ENCODE peak calls at places on chromosomes 5 and 9, in eight cellular contexts. N, F, C, B, L, V, K and T are unnamed samples. For H3K9me3, the result is how much of the 10 kb centered on the place peaks cover.

GRCh38 chr9:116816484-116816883 is 129.4 kb downstream of the TRIM32 start:
- DNase-seq in C (peak), V (no peak), F (no peak), L (no peak), N (no peak), B (no peak), K (no peak), T (no peak)

GRCh38 chr5:113276493-113276892 is 158.3 kb downstream of the TSSK1B start:
- DNase-seq in C (no peak), L (no peak), F (no peak), N (no peak), V (no peak), K (no peak), B (no peak), T (no peak)

GRCh38 chr5:1765880-1766235 is 33.8 kb downstream of the MRPL36 start:
- DNase-seq in K (no peak), L (no peak), C (no peak), F (no peak), B (no peak), N (no peak), V (no peak), T (no peak)

GRCh38 chr9:32344551-32345182 is 39.8 kb upstream of the ACO1 start:
- DNase-seq in N (no peak), B (no peak), C (peak), L (no peak), F (peak), K (no peak), V (no peak), T (no peak)

GRCh38 chr5:963673-964531 is 44.7 kb upstream of the NKD2 start:
- DNase-seq in L (no peak), F (peak), C (no peak), V (peak), K (peak), N (no peak), B (no peak), T (no peak)

GRCh38 chr5:115050860-115051259 is 118.8 kb downstream of the TRIM36 start:
- DNase-seq in F (no peak), K (no peak), L (peak), V (no peak), N (no peak), B (no peak), C (no peak), T (no peak)

GRCh38 chr5:73028991-73029540 is 73.2 kb downstream of the FCHO2 start:
- DNase-seq in L (no peak), F (no peak), B (no peak), K (no peak), C (no peak), V (no peak), N (no peak), T (no peak)

GRCh38 chr9:124016152-124017063 is 4.8 kb downstream of the LHX2 start:
- DNase-seq in K (no peak), B (no peak), F (no peak), V (no peak), N (no peak), L (no peak), C (no peak), T (no peak)

GRCh38 chr9:112328545-112328944 is 4.9 kb downstream of the PTBP3 start:
- DNase-seq in B (no peak), F (no peak), K (no peak), N (no peak), C (no peak), V (no peak), L (no peak), T (no peak)

GRCh38 chr5:90558344-90559192 is at the start of gene ADGRV1:
- DNase-seq in K (no peak), B (peak), L (peak), F (no peak), C (peak), N (peak), V (no peak), T (peak)

GRCh38 chr9:93652604-93653592 is 76.5 kb downstream of the PHF2 start:
- DNase-seq in C (no peak), N (no peak), V (no peak), L (peak), K (no peak), F (no peak), B (no peak), T (no peak)

GRCh38 chr5:91137647-91138046 is 245.5 kb downstream of the ARRDC3 start:
- DNase-seq in V (no peak), F (no peak), N (no peak), C (peak), B (no peak), L (no peak), K (no peak), T (no peak)

GRCh38 chr5:111782171-111782570 is 25.2 kb upstream of the NREP start:
- DNase-seq in V (no peak), C (peak), N (no peak), K (no peak), F (no peak), B (no peak), L (no peak), T (no peak)

GRCh38 chr5:33166971-33167370 is 273.8 kb upstream of the TARS1 start:
- DNase-seq in V (no peak), F (no peak), K (no peak), N (no peak), L (no peak), C (no peak), B (no peak), T (no peak)

GRCh38 chr5:56848206-56848605 is 32.9 kb downstream of the MAP3K1 start:
- DNase-seq in V (no peak), L (no peak), B (no peak), N (no peak), K (no peak), C (no peak), F (no peak), T (no peak)

GRCh38 chr5:92332039-92332438 is 948.9 kb upstream of the ARRDC3 start:
- DNase-seq in L (no peak), V (no peak), K (no peak), B (no peak), F (no peak), C (peak), N (peak), T (no peak)

GRCh38 chr9:94610181-94610591 is 16.6 kb upstream of the FBP2 start:
- DNase-seq in L (no peak), K (no peak), F (no peak), B (no peak), C (no peak), N (no peak), V (no peak), T (no peak)

GRCh38 chr5:2888520-2889060 is 137.1 kb upstream of the IRX2 start:
- DNase-seq in C (no peak), N (no peak), L (no peak), B (no peak), F (no peak), V (no peak), K (no peak), T (no peak)

GRCh38 chr5:103298557-103298956 is 40.0 kb downstream of the MACIR start:
- DNase-seq in K (no peak), F (no peak), B (no peak), L (no peak), C (no peak), N (no peak), V (no peak), T (no peak)

GRCh38 chr9:134287591-134288518 is 38.4 kb upstream of the RXRA start:
- DNase-seq in C (no peak), K (no peak), B (no peak), V (no peak), L (no peak), F (no peak), N (no peak), T (no peak)

GRCh38 chr5:62310426-62311105 is 4.6 kb downstream of the KIF2A start:
- DNase-seq in K (no peak), V (no peak), N (no peak), L (no peak), C (no peak), B (no peak), F (no peak), T (no peak)

GRCh38 chr9:133463234-133463863 is 3.6 kb downstream of the CACFD1 start:
- DNase-seq in K (no peak), L (no peak), N (peak), C (no peak), B (no peak), V (no peak), F (no peak), T (no peak)

GRCh38 chr5:123046222-123046621 is 9.7 kb upstream of the PPIC start:
- DNase-seq in N (no peak), V (no peak), K (no peak), L (no peak), C (no peak), F (no peak), B (no peak), T (no peak)

GRCh38 chr5:72857396-72857795 is 40.9 kb downstream of the TNPO1 start:
- DNase-seq in N (no peak), F (no peak), L (no peak), B (no peak), V (no peak), K (no peak), C (no peak), T (no peak)

GRCh38 chr5:130580264-130580663 is 584.8 kb downstream of the HINT1 start:
- DNase-seq in N (no peak), V (no peak), K (no peak), C (no peak), L (no peak), F (no peak), B (no peak), T (no peak)

GRCh38 chr9:89145086-89145485 is 33.5 kb downstream of the SHC3 start:
- DNase-seq in K (no peak), C (no peak), F (no peak), V (no peak), L (no peak), B (no peak), N (no peak), T (no peak)

GRCh38 chr5:138967806-138968448 is 92.8 kb upstream of the LRRTM2 start:
- DNase-seq in B (no peak), F (peak), L (peak), C (no peak), N (no peak), V (no peak), K (peak), T (no peak)

GRCh38 chr5:111530298-111530740 is 18.0 kb upstream of the STARD4 start:
- DNase-seq in V (no peak), K (peak), C (peak), B (no peak), F (peak), L (peak), N (peak), T (no peak)

GRCh38 chr5:43533646-43534045 is 18.7 kb upstream of the C5orf34 start:
- DNase-seq in B (no peak), F (no peak), L (no peak), N (no peak), K (no peak), V (no peak), C (no peak), T (no peak)

GRCh38 chr9:976258-976804 is at the start of gene DMRT3:
- DNase-seq in V (no peak), L (no peak), F (no peak), N (no peak), K (no peak), B (no peak), C (no peak), T (no peak)

GRCh38 chr9:976805-977360 is 428 bp downstream of the DMRT3 start:
- DNase-seq in N (peak), K (no peak), L (peak), B (no peak), C (peak), V (no peak), F (no peak), T (no peak)

GRCh38 chr9:975740-976257 is 656 bp upstream of the DMRT3 start:
- DNase-seq in L (no peak), C (no peak), K (no peak), F (no peak), V (no peak), N (no peak), B (no peak), T (no peak)

GRCh38 chr9:978117-978830 is 1.8 kb downstream of the DMRT3 start:
- DNase-seq in F (no peak), C (no peak), V (no peak), N (no peak), B (no peak), K (no peak), L (no peak), T (no peak)

GRCh38 chr9:977361-978116 is 1.1 kb downstream of the DMRT3 start:
- DNase-seq in L (no peak), B (no peak), K (no peak), F (no peak), C (no peak), N (no peak), V (no peak), T (no peak)
- H3K9me3 ChIP-seq in L (under half), B (under half), K (under half), F (under half), C (under half), N (under half), V (under half), T (under half)

GRCh38 chr5:40572947-40573346 is 106.8 kb upstream of the PTGER4 start:
- DNase-seq in K (peak), N (no peak), B (peak), V (peak), C (no peak), L (no peak), F (no peak), T (no peak)
- H3K4me3 ChIP-seq in K (no peak), N (no peak), B (no peak), V (no peak), C (no peak), L (no peak), F (no peak), T (no peak)

DNA sequence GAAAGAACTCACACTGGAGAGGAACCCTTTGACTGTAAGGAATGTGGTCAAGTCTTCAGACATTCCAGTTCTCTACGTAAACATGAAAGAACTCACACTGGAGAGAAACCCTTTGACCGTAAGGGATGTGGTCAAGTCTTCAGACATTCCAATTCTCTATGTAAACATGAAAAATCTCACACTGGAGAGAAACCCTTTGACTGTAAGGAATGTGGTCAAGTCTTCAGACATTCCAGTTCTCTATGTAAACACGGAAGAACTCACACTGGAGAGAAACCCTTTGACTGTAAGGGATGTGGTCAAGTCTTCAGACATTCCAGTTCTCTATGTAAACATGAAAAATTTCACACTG is 32.6 kb downstream of the MAPK9 start:
- DNase-seq in V (no peak), K (no peak), L (no peak), B (no peak), C (no peak), F (no peak), N (peak), T (peak)
- H3K9me3 ChIP-seq in V (half or more), K (half or more), L (under half), B (under half), C (half or more), F (half or more), N (half or more), T (half or more)

GRCh38 chr9:99368341-99369326 is 146.6 kb downstream of the SEC61B start:
- DNase-seq in B (peak), N (no peak), C (peak), V (no peak), L (peak), F (no peak), K (peak), T (no peak)
- H3K4me3 ChIP-seq in B (peak), N (no peak), C (no peak), V (peak), L (no peak), F (no peak), K (no peak), T (no peak)

DNA sequence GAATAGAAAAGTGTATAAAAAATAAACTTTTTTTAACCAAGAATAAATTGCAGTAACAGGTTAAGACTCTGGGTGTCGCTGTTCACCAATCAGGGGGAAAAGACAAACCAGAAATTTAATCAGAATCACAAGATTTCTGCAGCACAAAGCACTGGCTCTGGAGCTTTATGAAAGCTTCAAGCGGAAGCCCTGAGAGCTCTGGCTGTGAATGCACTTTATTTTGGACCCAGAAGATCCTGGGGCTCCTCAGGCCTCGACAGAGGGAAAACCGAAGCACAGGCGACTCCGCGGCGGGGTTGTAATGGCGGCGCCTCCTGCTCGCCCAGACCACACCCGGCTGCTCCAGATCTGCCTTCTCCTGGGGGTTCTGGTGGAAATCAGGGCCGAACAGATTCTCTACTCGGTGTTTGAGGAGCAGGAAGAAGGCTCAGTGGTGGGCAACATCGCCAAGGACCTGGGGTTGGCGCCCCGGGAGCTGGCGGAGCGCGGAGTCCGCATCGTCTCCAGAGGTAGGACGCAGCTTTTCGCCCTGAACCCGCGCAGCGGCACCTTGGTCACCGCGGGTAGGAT is at the start of gene PCDHGA4:
- DNase-seq in F (no peak), B (no peak), L (no peak), N (no peak), C (no peak), K (no peak), V (no peak), T (no peak)
- H3K9me3 ChIP-seq in F (under half), B (under half), L (under half), N (half or more), C (under half), K (under half), V (half or more), T (under half)

GRCh38 chr9:110578896-110579752 is at the start of gene SVEP1:
- DNase-seq in F (no peak), K (peak), N (peak), B (peak), V (no peak), C (peak), L (peak), T (peak)
- H3K4me3 ChIP-seq in F (no peak), K (peak), N (peak), B (peak), V (peak), C (peak), L (no peak), T (peak)